ENCODE peak calls at places on chromosomes 3 and 15, in ten cellular contexts. H is CD8-positive, alpha-beta memory T cell; A is astrocyte; W is A549; O is RWPE2; L is IMR-90; M is breast epithelium; N is uterus; Y is cardiac muscle cell; V is heart left ventricle. S is an unnamed sample.

GRCh38 chr3:193174137-193174536 is 66.9 kb upstream of the PLAAT1 start:
- DNase-seq in H (no peak), A (no peak), W (no peak), O (no peak), L (no peak), M (no peak), N (no peak), Y (peak), V (no peak), S (no peak)

GRCh38 chr3:186772886-186773417 is 10.4 kb upstream of the EIF4A2 start:
- DNase-seq in H (no peak), A (peak), W (no peak), O (no peak), L (no peak), M (peak), N (peak), Y (peak), V (peak), S (no peak)

GRCh38 chr15:68578960-68579935 is at the start of gene CORO2B:
- DNase-seq in H (no peak), A (peak), W (peak), O (no peak), L (peak), M (no peak), N (peak), Y (peak), V (no peak), S (no peak)

GRCh38 chr3:71499477-71499876 is 84.1 kb downstream of the FOXP1 start:
- DNase-seq in H (no peak), A (no peak), W (no peak), O (no peak), L (no peak), M (no peak), N (no peak), Y (no peak), V (no peak), S (no peak)

GRCh38 chr3:27141668-27142067 is 227.5 kb downstream of the NEK10 start:
- DNase-seq in H (no peak), A (no peak), W (peak), O (no peak), L (no peak), M (no peak), N (no peak), Y (no peak), V (no peak), S (no peak)

GRCh38 chr3:99515-99914 is 97.0 kb upstream of the CHL1 start:
- DNase-seq in H (no peak), A (no peak), W (no peak), O (no peak), L (no peak), M (no peak), N (no peak), Y (no peak), V (no peak), S (no peak)

GRCh38 chr3:49454457-49454856 is 15.6 kb upstream of the DAG1 start:
- DNase-seq in H (no peak), A (no peak), W (peak), O (no peak), L (no peak), M (no peak), N (no peak), Y (no peak), V (no peak), S (no peak)

GRCh38 chr3:29185706-29186105 is 95.2 kb upstream of the RBMS3 start:
- DNase-seq in H (no peak), A (no peak), W (no peak), O (no peak), L (peak), M (no peak), N (no peak), Y (peak), V (no peak), S (no peak)

GRCh38 chr3:130692455-130692854 is 54.2 kb downstream of the PIK3R4 start:
- DNase-seq in H (no peak), A (no peak), W (no peak), O (no peak), L (peak), M (no peak), N (no peak), Y (no peak), V (no peak), S (no peak)

GRCh38 chr3:56862352-56863062 is 60.8 kb upstream of the ARHGEF3 start:
- DNase-seq in H (no peak), A (peak), W (no peak), O (no peak), L (peak), M (no peak), N (no peak), Y (peak), V (no peak), S (no peak)

GRCh38 chr3:28850186-28850585 is 430.7 kb upstream of the RBMS3 start:
- DNase-seq in H (no peak), A (peak), W (no peak), O (no peak), L (no peak), M (peak), N (no peak), Y (peak), V (no peak), S (no peak)

GRCh38 chr15:101322016-101322695 is 27.1 kb upstream of the SNRPA1 start:
- DNase-seq in H (no peak), A (no peak), W (no peak), O (peak), L (no peak), M (no peak), N (no peak), Y (no peak), V (no peak), S (no peak)

GRCh38 chr15:101318810-101319200 is 23.8 kb upstream of the SNRPA1 start:
- DNase-seq in H (no peak), A (no peak), W (no peak), O (peak), L (no peak), M (no peak), N (no peak), Y (no peak), V (no peak), S (no peak)

GRCh38 chr15:101318147-101318809 is 23.2 kb upstream of the SNRPA1 start:
- DNase-seq in H (no peak), A (no peak), W (no peak), O (peak), L (no peak), M (peak), N (no peak), Y (no peak), V (no peak), S (no peak)

GRCh38 chr15:101322849-101323477 is 27.9 kb upstream of the SNRPA1 start:
- DNase-seq in H (no peak), A (no peak), W (no peak), O (peak), L (no peak), M (no peak), N (no peak), Y (no peak), V (no peak), S (no peak)

DNA sequence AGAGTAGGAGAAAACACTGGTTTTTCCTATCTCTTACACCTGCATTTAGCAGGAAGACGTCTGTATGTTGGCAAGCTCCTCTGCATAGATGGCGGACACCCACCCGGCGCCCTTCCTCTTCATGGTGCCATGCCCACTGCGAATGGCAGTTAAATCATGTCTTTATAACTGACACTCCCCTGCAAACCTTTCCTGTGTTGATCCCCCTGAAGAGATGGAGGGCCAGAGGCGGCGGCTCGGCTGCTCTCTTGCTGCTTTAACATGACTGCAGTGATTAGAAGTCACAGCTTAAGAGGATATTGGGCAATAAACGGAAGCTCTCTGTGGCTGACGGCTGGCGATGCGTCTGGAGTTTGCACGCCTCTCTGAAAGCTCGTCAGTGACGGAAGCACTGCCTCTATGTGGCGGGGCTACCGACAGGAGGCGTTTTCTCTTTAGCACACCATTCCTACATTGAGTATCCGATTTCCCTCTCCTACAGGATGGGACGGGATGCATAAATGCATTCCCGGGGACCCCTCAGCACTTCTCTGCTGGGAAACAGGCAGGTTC is 25.5 kb upstream of the SNRPA1 start:
- DNase-seq in H (peak), A (peak), W (no peak), O (peak), L (peak), M (no peak), N (no peak), Y (peak), V (peak), S (no peak)
- H3K4me3 ChIP-seq in H (peak), A (no peak), W (no peak), O (no peak), L (no peak), M (no peak), N (no peak), Y (no peak), V (no peak), S (peak)

GRCh38 chr3:124829175-124829818 is 57.9 kb downstream of the ITGB5 start:
- DNase-seq in H (no peak), A (no peak), W (no peak), O (no peak), L (no peak), M (no peak), N (no peak), Y (no peak), V (no peak), S (no peak)

GRCh38 chr3:124829819-124830554 is 57.2 kb downstream of the ITGB5 start:
- DNase-seq in H (no peak), A (no peak), W (no peak), O (no peak), L (no peak), M (no peak), N (no peak), Y (no peak), V (no peak), S (no peak)

GRCh38 chr3:124824286-124824915 is 62.8 kb downstream of the ITGB5 start:
- DNase-seq in H (no peak), A (peak), W (no peak), O (no peak), L (peak), M (no peak), N (no peak), Y (no peak), V (no peak), S (no peak)

GRCh38 chr3:124823648-124824047 is 63.5 kb downstream of the ITGB5 start:
- DNase-seq in H (no peak), A (no peak), W (no peak), O (no peak), L (no peak), M (no peak), N (no peak), Y (no peak), V (no peak), S (no peak)

GRCh38 chr3:124826703-124827102 is 60.5 kb downstream of the ITGB5 start:
- DNase-seq in H (no peak), A (peak), W (no peak), O (no peak), L (peak), M (no peak), N (no peak), Y (peak), V (no peak), S (peak)
- H3K27ac ChIP-seq in H (no peak), A (peak), W (peak), O (peak), L (no peak), M (peak), N (peak), Y (no peak), V (no peak), S (peak)

GRCh38 chr15:80090879-80091503 is 31.5 kb downstream of the ZFAND6 start:
- DNase-seq in H (no peak), A (no peak), W (peak), O (no peak), L (no peak), M (no peak), N (no peak), Y (no peak), V (no peak), S (no peak)

GRCh38 chr15:80093854-80094418 is 34.5 kb downstream of the ZFAND6 start:
- DNase-seq in H (no peak), A (peak), W (peak), O (no peak), L (no peak), M (no peak), N (peak), Y (peak), V (no peak), S (no peak)

GRCh38 chr15:80095511-80095910 is 36.0 kb downstream of the ZFAND6 start:
- DNase-seq in H (no peak), A (no peak), W (no peak), O (no peak), L (no peak), M (no peak), N (no peak), Y (no peak), V (no peak), S (no peak)

GRCh38 chr15:80099246-80099645 is 39.8 kb downstream of the ZFAND6 start:
- DNase-seq in H (no peak), A (no peak), W (no peak), O (no peak), L (no peak), M (no peak), N (no peak), Y (no peak), V (no peak), S (no peak)

DNA sequence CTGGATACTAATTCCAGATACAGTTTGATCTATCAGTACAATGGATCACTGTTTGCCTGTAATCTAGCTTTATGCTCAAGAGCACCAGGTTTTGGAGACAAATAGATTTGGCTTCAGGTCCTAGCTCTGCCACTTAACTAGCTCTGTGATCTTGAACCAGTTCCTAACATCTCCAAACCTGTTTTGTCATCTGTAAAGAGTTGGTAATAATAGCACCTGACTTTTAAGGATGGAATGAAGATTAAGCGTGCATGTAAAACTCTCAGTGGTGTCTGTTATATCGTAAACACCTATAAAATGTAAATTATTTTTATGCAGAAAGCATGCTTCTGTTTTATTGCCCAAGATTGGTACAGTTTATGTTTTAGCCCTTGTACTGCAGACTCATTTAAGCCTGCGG is 36.5 kb downstream of the ZFAND6 start:
- DNase-seq in H (no peak), A (no peak), W (no peak), O (no peak), L (no peak), M (no peak), N (no peak), Y (no peak), V (no peak), S (no peak)
- H3K4me3 ChIP-seq in H (no peak), A (no peak), W (no peak), O (no peak), L (no peak), M (no peak), N (no peak), Y (no peak), V (no peak), S (no peak)

GRCh38 chr15:23401627-23402026 is 45.4 kb downstream of the GOLGA6L2 start:
- DNase-seq in H (no peak), A (no peak), W (no peak), O (no peak), L (no peak), M (no peak), N (no peak), Y (no peak), V (no peak), S (no peak)
- H3K27ac ChIP-seq in H (no peak), A (no peak), W (no peak), O (no peak), L (no peak), M (no peak), N (no peak), Y (no peak), V (no peak), S (peak)

GRCh38 chr15:85667491-85668424 is 127.0 kb downstream of the KLHL25 start:
- DNase-seq in H (peak), A (peak), W (peak), O (no peak), L (peak), M (no peak), N (peak), Y (peak), V (no peak), S (peak)
- H3K4me3 ChIP-seq in H (no peak), A (no peak), W (peak), O (no peak), L (peak), M (no peak), N (no peak), Y (no peak), V (no peak), S (peak)

GRCh38 chr3:163476179-163476578 is 1602.1 kb downstream of the SI start:
- DNase-seq in H (no peak), A (no peak), W (peak), O (no peak), L (no peak), M (no peak), N (no peak), Y (no peak), V (no peak), S (no peak)
- H3K27ac ChIP-seq in H (no peak), A (no peak), W (no peak), O (no peak), L (no peak), M (no peak), N (no peak), Y (no peak), V (no peak), S (no peak)

DNA sequence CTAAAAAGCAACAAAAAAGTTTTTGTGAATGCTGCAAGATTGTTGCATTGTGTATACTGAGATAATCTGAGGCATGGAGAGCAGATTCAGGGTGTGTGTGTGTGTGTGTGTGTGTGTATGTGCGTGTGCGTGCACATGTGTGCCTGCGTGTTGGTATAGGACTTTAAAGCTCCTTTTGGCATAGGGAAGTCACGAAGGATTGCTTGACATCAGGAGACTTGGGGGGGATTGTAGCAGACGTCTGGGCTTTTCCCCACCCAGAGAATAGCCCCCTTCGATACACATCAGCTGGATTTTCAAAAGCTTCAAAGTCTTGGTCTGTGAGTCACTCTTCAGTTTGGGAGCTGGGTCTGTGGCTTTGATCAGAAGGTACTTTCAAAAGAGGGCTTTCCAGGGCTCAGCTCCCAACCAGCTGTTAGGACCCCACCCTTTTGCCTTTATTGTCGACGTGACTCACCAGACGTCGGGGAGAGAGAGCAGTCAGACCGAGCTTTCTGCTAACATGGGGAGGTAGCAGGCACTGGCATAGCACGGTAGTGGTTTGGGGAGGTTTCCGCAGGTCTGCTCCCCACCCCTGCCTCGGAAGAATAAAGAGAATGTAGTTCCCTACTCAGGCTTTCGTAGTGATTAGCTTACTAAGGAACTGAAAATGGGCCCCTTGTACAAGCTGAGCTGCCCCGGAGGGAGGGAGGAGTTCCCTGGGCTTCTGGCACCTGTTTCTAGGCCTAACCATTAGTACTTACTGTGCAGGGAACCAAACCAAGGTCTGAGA is 4.7 kb downstream of the BHLHE40 start:
- DNase-seq in H (peak), A (peak), W (peak), O (no peak), L (peak), M (no peak), N (peak), Y (peak), V (no peak), S (no peak)
- H3K4me3 ChIP-seq in H (peak), A (peak), W (peak), O (peak), L (peak), M (peak), N (no peak), Y (no peak), V (peak), S (peak)

DNA sequence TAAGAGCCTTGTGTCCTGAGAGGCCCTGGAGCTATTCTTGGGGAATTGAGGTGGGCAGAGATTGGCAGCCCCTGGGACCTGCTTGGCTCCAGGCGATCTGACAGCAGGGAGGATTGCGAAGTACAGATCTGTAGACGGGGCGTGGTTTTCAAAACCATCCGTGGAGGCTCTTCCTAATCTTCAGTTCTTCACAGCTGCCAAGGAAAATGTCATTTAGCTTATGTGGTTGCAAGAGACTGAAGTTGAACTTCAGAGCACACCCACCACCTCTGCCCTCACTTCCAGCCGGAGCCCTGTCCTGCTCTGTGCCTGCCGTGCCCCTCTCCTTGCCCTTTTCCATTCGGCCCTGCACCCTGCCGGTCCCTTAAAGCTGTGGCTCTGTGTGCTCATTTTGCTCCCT is 12.9 kb downstream of the NISCH start:
- DNase-seq in H (no peak), A (no peak), W (no peak), O (no peak), L (no peak), M (no peak), N (no peak), Y (peak), V (peak), S (no peak)
- H3K27ac ChIP-seq in H (no peak), A (no peak), W (no peak), O (no peak), L (no peak), M (no peak), N (peak), Y (peak), V (no peak), S (no peak)

DNA sequence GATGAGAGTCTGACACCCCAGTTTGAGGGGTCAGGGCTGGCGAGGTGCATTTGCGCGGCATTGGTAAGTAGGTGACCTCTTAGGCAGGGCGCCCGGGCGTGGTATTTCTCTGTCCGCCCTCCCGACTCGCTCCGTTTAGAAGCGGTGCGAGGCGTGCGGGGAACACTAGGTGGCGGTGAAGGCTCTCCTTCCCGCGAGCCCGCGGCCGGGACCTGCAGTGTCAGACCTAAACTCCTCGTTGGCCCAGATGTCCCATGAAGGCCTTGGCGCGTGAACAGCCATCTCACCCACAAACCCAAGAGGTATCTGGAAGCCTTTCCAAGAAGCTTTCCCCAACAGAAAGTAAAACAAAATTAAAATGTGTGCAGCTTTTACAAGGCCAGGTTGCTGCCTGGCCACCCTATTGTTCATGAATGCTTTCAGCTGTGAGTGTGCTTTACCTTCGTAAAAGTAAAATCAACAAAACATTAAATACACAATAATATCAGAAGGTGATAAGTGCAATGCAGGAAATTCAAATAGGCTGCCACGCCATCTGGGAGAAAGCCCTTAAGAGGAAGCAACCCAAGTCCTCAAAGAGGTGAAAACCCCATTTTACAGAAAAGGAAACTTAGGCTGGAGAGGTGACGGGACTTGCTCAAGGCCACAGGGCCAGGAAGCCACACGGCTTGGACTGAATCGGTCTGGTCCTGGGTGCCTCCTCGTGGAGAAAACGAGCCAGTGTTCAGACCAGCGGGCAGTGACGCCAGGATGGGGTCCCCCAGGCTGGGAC is 120.3 kb downstream of the ETFA start:
- DNase-seq in H (peak), A (peak), W (peak), O (no peak), L (peak), M (peak), N (peak), Y (peak), V (peak), S (peak)
- H3K4me3 ChIP-seq in H (no peak), A (no peak), W (peak), O (no peak), L (peak), M (no peak), N (no peak), Y (no peak), V (peak), S (peak)

S was measured in thoracic aorta.